ENCODE peak calls at places on chromosomes 11 and 22, in nine cellular contexts. One of them, this sample, is unnamed.

GRCh38 chr22:31734512-31734911 is 15.4 kb downstream of the PRR14L start:
- DNase-seq in hepatocyte: no peak
- DNase-seq in fibroblast of lung: peak
- DNase-seq in astrocyte: peak
- DNase-seq in heart right ventricle: no peak
- DNase-seq in OCI-LY7: no peak
- DNase-seq in GM23248: peak
- DNase-seq in psoas muscle: no peak
- DNase-seq in pancreas: no peak
- DNase-seq in this sample: no peak

GRCh38 chr11:30617762-30618161 is 31.6 kb upstream of the MPPED2 start:
- DNase-seq in hepatocyte: no peak
- DNase-seq in fibroblast of lung: no peak
- DNase-seq in astrocyte: no peak
- DNase-seq in heart right ventricle: no peak
- DNase-seq in OCI-LY7: no peak
- DNase-seq in GM23248: no peak
- DNase-seq in psoas muscle: no peak
- DNase-seq in pancreas: no peak
- DNase-seq in this sample: no peak

GRCh38 chr11:62013266-62014157 is 46.1 kb upstream of the FTH1 start:
- DNase-seq in hepatocyte: no peak
- DNase-seq in fibroblast of lung: no peak
- DNase-seq in astrocyte: no peak
- DNase-seq in heart right ventricle: no peak
- DNase-seq in OCI-LY7: no peak
- DNase-seq in GM23248: peak
- DNase-seq in psoas muscle: no peak
- DNase-seq in pancreas: no peak
- DNase-seq in this sample: no peak

GRCh38 chr11:101187748-101188147 is 58.1 kb upstream of the PGR start:
- DNase-seq in hepatocyte: no peak
- DNase-seq in fibroblast of lung: peak
- DNase-seq in astrocyte: no peak
- DNase-seq in heart right ventricle: peak
- DNase-seq in OCI-LY7: no peak
- DNase-seq in GM23248: no peak
- DNase-seq in psoas muscle: no peak
- DNase-seq in pancreas: no peak
- DNase-seq in this sample: no peak

GRCh38 chr11:110524227-110524626 is 94.5 kb downstream of the FDX1 start:
- DNase-seq in hepatocyte: peak
- DNase-seq in fibroblast of lung: peak
- DNase-seq in astrocyte: peak
- DNase-seq in heart right ventricle: no peak
- DNase-seq in OCI-LY7: no peak
- DNase-seq in GM23248: peak
- DNase-seq in psoas muscle: no peak
- DNase-seq in pancreas: no peak
- DNase-seq in this sample: no peak

GRCh38 chr11:125272822-125273221 is 108.3 kb downstream of the PKNOX2 start:
- DNase-seq in hepatocyte: no peak
- DNase-seq in fibroblast of lung: no peak
- DNase-seq in astrocyte: no peak
- DNase-seq in heart right ventricle: no peak
- DNase-seq in OCI-LY7: no peak
- DNase-seq in GM23248: no peak
- DNase-seq in psoas muscle: no peak
- DNase-seq in pancreas: no peak
- DNase-seq in this sample: no peak

GRCh38 chr11:57637626-57638004 is 12.1 kb downstream of the YPEL4 start:
- DNase-seq in hepatocyte: peak
- DNase-seq in fibroblast of lung: no peak
- DNase-seq in astrocyte: no peak
- DNase-seq in heart right ventricle: no peak
- DNase-seq in OCI-LY7: no peak
- DNase-seq in GM23248: peak
- DNase-seq in psoas muscle: no peak
- DNase-seq in pancreas: no peak
- DNase-seq in this sample: no peak

GRCh38 chr11:28833670-28834069 is 725.5 kb downstream of the METTL15 start:
- DNase-seq in hepatocyte: no peak
- DNase-seq in fibroblast of lung: peak
- DNase-seq in astrocyte: peak
- DNase-seq in heart right ventricle: no peak
- DNase-seq in OCI-LY7: no peak
- DNase-seq in GM23248: peak
- DNase-seq in psoas muscle: no peak
- DNase-seq in pancreas: no peak
- DNase-seq in this sample: no peak

GRCh38 chr11:111775024-111775710 is 9.0 kb upstream of the PPP2R1B start:
- DNase-seq in hepatocyte: no peak
- DNase-seq in fibroblast of lung: peak
- DNase-seq in astrocyte: peak
- DNase-seq in heart right ventricle: peak
- DNase-seq in OCI-LY7: no peak
- DNase-seq in GM23248: peak
- DNase-seq in psoas muscle: peak
- DNase-seq in pancreas: peak
- DNase-seq in this sample: no peak

GRCh38 chr11:3853935-3854659 is 1.4 kb upstream of the STIM1 start:
- DNase-seq in hepatocyte: peak
- DNase-seq in fibroblast of lung: no peak
- DNase-seq in astrocyte: no peak
- DNase-seq in heart right ventricle: no peak
- DNase-seq in OCI-LY7: peak
- DNase-seq in GM23248: no peak
- DNase-seq in psoas muscle: peak
- DNase-seq in pancreas: peak
- DNase-seq in this sample: no peak

GRCh38 chr11:133955091-133955846 is 1.5 kb downstream of the IGSF9B start:
- DNase-seq in hepatocyte: no peak
- DNase-seq in fibroblast of lung: no peak
- DNase-seq in astrocyte: no peak
- DNase-seq in heart right ventricle: peak
- DNase-seq in OCI-LY7: no peak
- DNase-seq in GM23248: peak
- DNase-seq in psoas muscle: no peak
- DNase-seq in pancreas: no peak
- DNase-seq in this sample: no peak

GRCh38 chr11:93131709-93132108 is 66.1 kb downstream of the SLC36A4 start:
- DNase-seq in hepatocyte: no peak
- DNase-seq in fibroblast of lung: no peak
- DNase-seq in astrocyte: no peak
- DNase-seq in heart right ventricle: no peak
- DNase-seq in OCI-LY7: peak
- DNase-seq in GM23248: no peak
- DNase-seq in psoas muscle: no peak
- DNase-seq in pancreas: no peak
- DNase-seq in this sample: no peak

GRCh38 chr22:48047722-48048500 is 1285.5 kb downstream of the TBC1D22A start:
- DNase-seq in hepatocyte: no peak
- DNase-seq in fibroblast of lung: no peak
- DNase-seq in astrocyte: no peak
- DNase-seq in heart right ventricle: no peak
- DNase-seq in OCI-LY7: no peak
- DNase-seq in GM23248: no peak
- DNase-seq in psoas muscle: no peak
- DNase-seq in pancreas: no peak
- DNase-seq in this sample: peak

GRCh38 chr11:69055598-69056516 is 7.1 kb downstream of the TPCN2 start:
- DNase-seq in hepatocyte: no peak
- DNase-seq in fibroblast of lung: no peak
- DNase-seq in astrocyte: no peak
- DNase-seq in heart right ventricle: no peak
- DNase-seq in OCI-LY7: peak
- DNase-seq in GM23248: no peak
- DNase-seq in psoas muscle: peak
- DNase-seq in pancreas: peak
- DNase-seq in this sample: no peak

DNA sequence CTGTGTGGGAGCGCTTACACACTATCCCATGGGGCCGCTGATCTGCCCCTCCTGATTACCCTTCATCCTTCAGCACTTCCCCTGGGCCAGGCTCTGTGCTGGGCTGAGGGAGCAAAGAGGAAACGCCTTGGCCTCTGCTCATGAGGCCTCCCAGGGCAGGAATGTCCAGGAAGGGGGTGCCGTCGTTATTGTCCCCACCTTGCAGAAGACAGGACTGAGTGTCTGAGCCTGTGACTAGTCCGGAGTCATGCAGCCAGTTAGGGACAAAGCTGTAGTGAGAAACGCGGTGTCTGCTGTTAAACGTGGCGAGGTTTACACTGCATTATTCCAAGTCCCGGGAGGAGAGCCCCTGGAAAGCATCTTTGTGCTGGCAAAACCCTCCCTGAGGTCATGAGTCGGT is 160.0 kb downstream of the TRIM29 start:
- DNase-seq in hepatocyte: no peak
- DNase-seq in fibroblast of lung: no peak
- DNase-seq in astrocyte: no peak
- DNase-seq in heart right ventricle: no peak
- DNase-seq in OCI-LY7: no peak
- DNase-seq in GM23248: no peak
- DNase-seq in psoas muscle: no peak
- DNase-seq in pancreas: no peak
- DNase-seq in this sample: no peak
- H3K27ac ChIP-seq in hepatocyte: no peak
- H3K27ac ChIP-seq in fibroblast of lung: no peak
- H3K27ac ChIP-seq in astrocyte: no peak
- H3K27ac ChIP-seq in heart right ventricle: no peak
- H3K27ac ChIP-seq in OCI-LY7: no peak
- H3K27ac ChIP-seq in GM23248: no peak
- H3K27ac ChIP-seq in psoas muscle: no peak
- H3K27ac ChIP-seq in pancreas: no peak
- H3K27ac ChIP-seq in this sample: no peak

GRCh38 chr11:44300881-44301855 is 8.8 kb downstream of the ALX4 start:
- DNase-seq in hepatocyte: no peak
- DNase-seq in fibroblast of lung: no peak
- DNase-seq in astrocyte: no peak
- DNase-seq in heart right ventricle: no peak
- DNase-seq in OCI-LY7: no peak
- DNase-seq in GM23248: no peak
- DNase-seq in psoas muscle: no peak
- DNase-seq in pancreas: no peak
- DNase-seq in this sample: no peak
- H3K27ac ChIP-seq in hepatocyte: no peak
- H3K27ac ChIP-seq in fibroblast of lung: no peak
- H3K27ac ChIP-seq in astrocyte: no peak
- H3K27ac ChIP-seq in heart right ventricle: no peak
- H3K27ac ChIP-seq in OCI-LY7: no peak
- H3K27ac ChIP-seq in GM23248: no peak
- H3K27ac ChIP-seq in psoas muscle: no peak
- H3K27ac ChIP-seq in pancreas: no peak
- H3K27ac ChIP-seq in this sample: no peak

GRCh38 chr11:96147186-96147585 is 195.8 kb downstream of the MAML2 start:
- DNase-seq in hepatocyte: no peak
- DNase-seq in fibroblast of lung: no peak
- DNase-seq in astrocyte: no peak
- DNase-seq in heart right ventricle: no peak
- DNase-seq in OCI-LY7: no peak
- DNase-seq in GM23248: no peak
- DNase-seq in psoas muscle: no peak
- DNase-seq in pancreas: no peak
- DNase-seq in this sample: no peak

GRCh38 chr11:96149743-96150555 is 193.0 kb downstream of the MAML2 start:
- DNase-seq in hepatocyte: peak
- DNase-seq in fibroblast of lung: no peak
- DNase-seq in astrocyte: peak
- DNase-seq in heart right ventricle: no peak
- DNase-seq in OCI-LY7: no peak
- DNase-seq in GM23248: peak
- DNase-seq in psoas muscle: no peak
- DNase-seq in pancreas: no peak
- DNase-seq in this sample: no peak

GRCh38 chr11:96146765-96147164 is 196.2 kb downstream of the MAML2 start:
- DNase-seq in hepatocyte: no peak
- DNase-seq in fibroblast of lung: no peak
- DNase-seq in astrocyte: no peak
- DNase-seq in heart right ventricle: no peak
- DNase-seq in OCI-LY7: no peak
- DNase-seq in GM23248: no peak
- DNase-seq in psoas muscle: no peak
- DNase-seq in pancreas: no peak
- DNase-seq in this sample: no peak

GRCh38 chr11:96150609-96151008 is 192.4 kb downstream of the MAML2 start:
- DNase-seq in hepatocyte: no peak
- DNase-seq in fibroblast of lung: no peak
- DNase-seq in astrocyte: no peak
- DNase-seq in heart right ventricle: no peak
- DNase-seq in OCI-LY7: no peak
- DNase-seq in GM23248: no peak
- DNase-seq in psoas muscle: no peak
- DNase-seq in pancreas: no peak
- DNase-seq in this sample: no peak

GRCh38 chr11:96147913-96148312 is 195.1 kb downstream of the MAML2 start:
- DNase-seq in hepatocyte: no peak
- DNase-seq in fibroblast of lung: no peak
- DNase-seq in astrocyte: no peak
- DNase-seq in heart right ventricle: no peak
- DNase-seq in OCI-LY7: no peak
- DNase-seq in GM23248: no peak
- DNase-seq in psoas muscle: no peak
- DNase-seq in pancreas: no peak
- DNase-seq in this sample: no peak
- H3K27ac ChIP-seq in hepatocyte: peak
- H3K27ac ChIP-seq in fibroblast of lung: no peak
- H3K27ac ChIP-seq in astrocyte: peak
- H3K27ac ChIP-seq in heart right ventricle: no peak
- H3K27ac ChIP-seq in OCI-LY7: no peak
- H3K27ac ChIP-seq in GM23248: peak
- H3K27ac ChIP-seq in psoas muscle: no peak
- H3K27ac ChIP-seq in pancreas: no peak
- H3K27ac ChIP-seq in this sample: no peak

GRCh38 chr22:38842512-38843200 is 1.2 kb downstream of the NPTXR start:
- DNase-seq in hepatocyte: no peak
- DNase-seq in fibroblast of lung: no peak
- DNase-seq in astrocyte: no peak
- DNase-seq in heart right ventricle: no peak
- DNase-seq in OCI-LY7: no peak
- DNase-seq in GM23248: no peak
- DNase-seq in psoas muscle: no peak
- DNase-seq in pancreas: no peak
- DNase-seq in this sample: no peak
- H3K27ac ChIP-seq in hepatocyte: peak
- H3K27ac ChIP-seq in fibroblast of lung: no peak
- H3K27ac ChIP-seq in astrocyte: no peak
- H3K27ac ChIP-seq in heart right ventricle: peak
- H3K27ac ChIP-seq in OCI-LY7: no peak
- H3K27ac ChIP-seq in GM23248: no peak
- H3K27ac ChIP-seq in psoas muscle: no peak
- H3K27ac ChIP-seq in pancreas: peak
- H3K27ac ChIP-seq in this sample: no peak